ENCODE peak calls at places on chromosomes 5 and 9, in six cellular contexts. S, T, C, G, B and Y are unnamed samples.

GRCh38 chr9:96565684-96566360 is 53.8 kb downstream of the CDC14B start:
- DNase-seq in B (peak; percentile 5), T (no peak), G (no peak), C (no peak), S (no peak), Y (no peak)

GRCh38 chr9:88950341-88951141 is 40.7 kb upstream of the S1PR3 start:
- DNase-seq in S (no peak), T (no peak), G (no peak), B (no peak), C (no peak), Y (no peak)

GRCh38 chr5:139640432-139641115 is 7.6 kb upstream of the CXXC5 start:
- DNase-seq in T (peak; percentile 76), B (no peak), S (no peak), G (no peak), C (no peak), Y (no peak)

GRCh38 chr5:148808864-148809642 is 17.4 kb upstream of the ADRB2 start:
- DNase-seq in C (no peak), S (no peak), B (peak; percentile 36), G (no peak), T (no peak), Y (no peak)

GRCh38 chr9:12708562-12709298 is 15.5 kb downstream of the TYRP1 start:
- DNase-seq in C (no peak), T (no peak), B (no peak), G (no peak), S (no peak), Y (no peak)

GRCh38 chr5:142551242-142552067 is 134.4 kb downstream of the FGF1 start:
- DNase-seq in C (no peak), B (peak; percentile 19), G (no peak), S (no peak), T (no peak), Y (no peak)

GRCh38 chr9:84748112-84748511 is 78.6 kb downstream of the NTRK2 start:
- DNase-seq in G (no peak), S (no peak), B (no peak), C (no peak), T (no peak), Y (no peak)

GRCh38 chr5:158406884-158407790 is 548.2 kb upstream of the CLINT1 start:
- DNase-seq in S (no peak), T (no peak), G (no peak), B (no peak), C (no peak), Y (no peak)

GRCh38 chr9:80185112-80185738 is 613.5 kb downstream of the TLE4 start:
- DNase-seq in C (no peak), T (no peak), S (no peak), G (no peak), B (no peak), Y (no peak)

GRCh38 chr5:178349147-178349527 is 116.5 kb upstream of the PHYKPL start:
- DNase-seq in S (no peak), B (no peak), G (no peak), C (no peak), T (peak; percentile 45), Y (no peak)

GRCh38 chr5:129631946-129632345 is 115.9 kb upstream of the MINAR2 start:
- DNase-seq in C (no peak), B (peak; percentile 27), G (no peak), T (no peak), S (no peak), Y (no peak)